ENCODE peak calls at places on chromosomes 1 and 21, in six cellular contexts. One of them, this sample, is unnamed.

GRCh38 chr1:23122023-23122738 is 46.5 kb downstream of the LUZP1 start:
- DNase-seq in A549: no peak
- DNase-seq in stomach: no peak
- DNase-seq in RWPE1: no peak
- DNase-seq in heart left ventricle: peak
- DNase-seq in heart right ventricle: peak
- DNase-seq in this sample: no peak

GRCh38 chr1:45552309-45552708 is 1.7 kb downstream of the AKR1A1 start:
- DNase-seq in RWPE1: peak
- DNase-seq in stomach: peak
- DNase-seq in heart left ventricle: no peak
- DNase-seq in A549: no peak
- DNase-seq in heart right ventricle: no peak
- DNase-seq in this sample: no peak

GRCh38 chr1:229661022-229661877 is 35.2 kb downstream of the URB2 start:
- DNase-seq in stomach: peak
- DNase-seq in A549: peak
- DNase-seq in heart right ventricle: peak
- DNase-seq in RWPE1: peak
- DNase-seq in heart left ventricle: peak
- DNase-seq in this sample: peak

GRCh38 chr1:17207540-17207939 is 2.6 kb downstream of the PADI1 start:
- DNase-seq in A549: no peak
- DNase-seq in heart right ventricle: no peak
- DNase-seq in stomach: no peak
- DNase-seq in RWPE1: no peak
- DNase-seq in heart left ventricle: no peak
- DNase-seq in this sample: no peak

GRCh38 chr1:105591681-105592080 is 1464.8 kb upstream of the PRMT6 start:
- DNase-seq in RWPE1: no peak
- DNase-seq in A549: no peak
- DNase-seq in heart right ventricle: no peak
- DNase-seq in stomach: no peak
- DNase-seq in heart left ventricle: no peak
- DNase-seq in this sample: no peak

GRCh38 chr1:100799548-100799947 is 80.0 kb downstream of the VCAM1 start:
- DNase-seq in heart right ventricle: no peak
- DNase-seq in heart left ventricle: no peak
- DNase-seq in RWPE1: no peak
- DNase-seq in stomach: no peak
- DNase-seq in A549: no peak
- DNase-seq in this sample: no peak

GRCh38 chr1:156025873-156026272 is 5.1 kb upstream of the SSR2 start:
- DNase-seq in stomach: peak
- DNase-seq in A549: peak
- DNase-seq in heart right ventricle: peak
- DNase-seq in heart left ventricle: peak
- DNase-seq in RWPE1: no peak
- DNase-seq in this sample: no peak

GRCh38 chr1:113451710-113452109 is 61.4 kb downstream of the MAGI3 start:
- DNase-seq in A549: no peak
- DNase-seq in heart right ventricle: no peak
- DNase-seq in heart left ventricle: no peak
- DNase-seq in stomach: no peak
- DNase-seq in RWPE1: no peak
- DNase-seq in this sample: no peak

GRCh38 chr1:6065093-6065878 is 19.6 kb downstream of the KCNAB2 start:
- DNase-seq in A549: no peak
- DNase-seq in heart right ventricle: peak
- DNase-seq in stomach: no peak
- DNase-seq in heart left ventricle: peak
- DNase-seq in RWPE1: no peak
- DNase-seq in this sample: no peak

GRCh38 chr21:44982558-44983244 is 42.9 kb downstream of the SLX9 start:
- DNase-seq in heart right ventricle: peak
- DNase-seq in stomach: peak
- DNase-seq in RWPE1: peak
- DNase-seq in A549: no peak
- DNase-seq in heart left ventricle: peak
- DNase-seq in this sample: no peak

GRCh38 chr1:111507411-111508201 is 4.2 kb upstream of the ADORA3 start:
- DNase-seq in heart right ventricle: peak
- DNase-seq in A549: peak
- DNase-seq in heart left ventricle: peak
- DNase-seq in RWPE1: peak
- DNase-seq in stomach: peak
- DNase-seq in this sample: peak

GRCh38 chr1:155940993-155941844 is at the start of gene RXFP4:
- DNase-seq in heart right ventricle: no peak
- DNase-seq in RWPE1: peak
- DNase-seq in A549: no peak
- DNase-seq in stomach: peak
- DNase-seq in heart left ventricle: no peak
- DNase-seq in this sample: no peak

GRCh38 chr1:36425791-36426190 is 24.5 kb downstream of the OSCP1 start:
- DNase-seq in heart left ventricle: no peak
- DNase-seq in A549: no peak
- DNase-seq in RWPE1: peak
- DNase-seq in heart right ventricle: no peak
- DNase-seq in stomach: no peak
- DNase-seq in this sample: no peak

GRCh38 chr1:179231923-179232322 is 2.4 kb upstream of the ABL2 start:
- DNase-seq in stomach: no peak
- DNase-seq in RWPE1: no peak
- DNase-seq in heart right ventricle: no peak
- DNase-seq in heart left ventricle: no peak
- DNase-seq in A549: peak
- DNase-seq in this sample: no peak

GRCh38 chr1:220828950-220829586 is 42.4 kb downstream of the MTARC1 start:
- DNase-seq in heart left ventricle: no peak
- DNase-seq in RWPE1: no peak
- DNase-seq in A549: no peak
- DNase-seq in heart right ventricle: no peak
- DNase-seq in stomach: no peak
- DNase-seq in this sample: no peak

GRCh38 chr1:177228721-177229088 is 57.9 kb downstream of the BRINP2 start:
- DNase-seq in stomach: no peak
- DNase-seq in A549: peak
- DNase-seq in heart right ventricle: no peak
- DNase-seq in RWPE1: peak
- DNase-seq in heart left ventricle: no peak
- DNase-seq in this sample: no peak

GRCh38 chr1:61081637-61082335 is 575 bp upstream of the NFIA start:
- DNase-seq in heart left ventricle: peak
- DNase-seq in stomach: peak
- DNase-seq in A549: peak
- DNase-seq in heart right ventricle: peak
- DNase-seq in RWPE1: peak
- DNase-seq in this sample: peak

GRCh38 chr1:218332416-218332815 is 12.7 kb upstream of the TGFB2 start:
- DNase-seq in RWPE1: no peak
- DNase-seq in stomach: no peak
- DNase-seq in heart left ventricle: no peak
- DNase-seq in A549: no peak
- DNase-seq in heart right ventricle: no peak
- DNase-seq in this sample: no peak

GRCh38 chr1:218324226-218324580 is 20.9 kb upstream of the TGFB2 start:
- DNase-seq in RWPE1: no peak
- DNase-seq in stomach: no peak
- DNase-seq in heart right ventricle: no peak
- DNase-seq in heart left ventricle: no peak
- DNase-seq in A549: no peak
- DNase-seq in this sample: no peak

GRCh38 chr1:218328769-218329168 is 16.4 kb upstream of the TGFB2 start:
- DNase-seq in heart right ventricle: no peak
- DNase-seq in RWPE1: no peak
- DNase-seq in A549: no peak
- DNase-seq in heart left ventricle: no peak
- DNase-seq in stomach: no peak
- DNase-seq in this sample: no peak

DNA sequence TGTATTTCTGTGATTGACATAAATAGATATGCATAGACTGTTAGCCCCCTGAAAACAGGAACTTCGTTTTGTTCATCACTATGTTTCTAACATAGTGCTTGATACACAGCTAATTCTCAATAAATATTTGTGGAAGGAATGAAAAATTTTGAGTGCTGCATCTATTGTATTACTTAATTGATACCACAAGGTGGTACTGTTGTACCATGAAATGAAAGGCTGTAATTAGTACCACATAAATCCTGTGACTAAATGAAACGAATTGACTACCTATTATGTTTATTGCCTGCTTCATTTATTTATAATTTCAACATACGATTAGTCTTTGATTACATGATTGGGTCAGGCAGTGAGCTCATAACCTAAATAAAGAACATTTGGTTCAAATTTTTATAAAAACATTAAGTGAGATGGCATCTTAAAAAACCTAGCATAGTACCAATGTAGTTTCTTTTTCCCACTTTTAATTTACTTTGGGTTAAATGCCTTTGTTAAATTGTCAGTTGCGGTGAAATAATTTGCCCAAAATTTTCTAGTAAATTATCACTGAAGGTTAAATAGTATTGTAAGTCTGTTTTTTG is 15.0 kb upstream of the TGFB2 start:
- DNase-seq in stomach: no peak
- DNase-seq in heart right ventricle: no peak
- DNase-seq in RWPE1: no peak
- DNase-seq in heart left ventricle: no peak
- DNase-seq in A549: peak
- DNase-seq in this sample: no peak
- TF ChIP-seq CTCF in stomach: no peak
- TF ChIP-seq CTCF in heart right ventricle: peak
- TF ChIP-seq CTCF in RWPE1: peak
- TF ChIP-seq CTCF in heart left ventricle: peak
- TF ChIP-seq CTCF in A549: peak
- TF ChIP-seq CTCF in this sample: peak

GRCh38 chr1:181499825-181500224 is 16.5 kb downstream of the CACNA1E start:
- DNase-seq in RWPE1: peak
- DNase-seq in stomach: no peak
- DNase-seq in A549: no peak
- DNase-seq in heart left ventricle: no peak
- DNase-seq in heart right ventricle: no peak
- DNase-seq in this sample: no peak

GRCh38 chr1:181493885-181494284 is 10.6 kb downstream of the CACNA1E start:
- DNase-seq in heart right ventricle: no peak
- DNase-seq in A549: no peak
- DNase-seq in heart left ventricle: no peak
- DNase-seq in RWPE1: no peak
- DNase-seq in stomach: no peak
- DNase-seq in this sample: no peak

GRCh38 chr1:181496759-181497158 is 13.4 kb downstream of the CACNA1E start:
- DNase-seq in A549: no peak
- DNase-seq in heart right ventricle: no peak
- DNase-seq in RWPE1: no peak
- DNase-seq in stomach: no peak
- DNase-seq in heart left ventricle: no peak
- DNase-seq in this sample: no peak

GRCh38 chr1:181501612-181502011 is 18.3 kb downstream of the CACNA1E start:
- DNase-seq in RWPE1: no peak
- DNase-seq in A549: no peak
- DNase-seq in heart right ventricle: no peak
- DNase-seq in stomach: no peak
- DNase-seq in heart left ventricle: no peak
- DNase-seq in this sample: no peak

GRCh38 chr1:181497870-181498269 is 14.6 kb downstream of the CACNA1E start:
- DNase-seq in stomach: no peak
- DNase-seq in heart right ventricle: no peak
- DNase-seq in A549: no peak
- DNase-seq in heart left ventricle: no peak
- DNase-seq in RWPE1: no peak
- DNase-seq in this sample: no peak
- TF ChIP-seq CTCF in stomach: no peak
- TF ChIP-seq CTCF in heart right ventricle: no peak
- TF ChIP-seq CTCF in A549: no peak
- TF ChIP-seq CTCF in heart left ventricle: no peak
- TF ChIP-seq CTCF in RWPE1: no peak
- TF ChIP-seq CTCF in this sample: no peak

GRCh38 chr1:76035053-76035452 is 39.5 kb upstream of the ST6GALNAC3 start:
- DNase-seq in RWPE1: no peak
- DNase-seq in A549: no peak
- DNase-seq in heart left ventricle: no peak
- DNase-seq in heart right ventricle: no peak
- DNase-seq in stomach: no peak
- DNase-seq in this sample: no peak
- TF ChIP-seq CTCF in RWPE1: no peak
- TF ChIP-seq CTCF in A549: peak
- TF ChIP-seq CTCF in heart left ventricle: peak
- TF ChIP-seq CTCF in heart right ventricle: peak
- TF ChIP-seq CTCF in stomach: no peak
- TF ChIP-seq CTCF in this sample: no peak

GRCh38 chr1:153356392-153357075 is 1.1 kb upstream of the S100A9 start:
- DNase-seq in heart left ventricle: no peak
- DNase-seq in heart right ventricle: no peak
- DNase-seq in stomach: no peak
- DNase-seq in A549: no peak
- DNase-seq in RWPE1: no peak
- DNase-seq in this sample: no peak

GRCh38 chr1:153355445-153356071 is 2.1 kb upstream of the S100A9 start:
- DNase-seq in A549: peak
- DNase-seq in stomach: peak
- DNase-seq in RWPE1: peak
- DNase-seq in heart right ventricle: peak
- DNase-seq in heart left ventricle: no peak
- DNase-seq in this sample: no peak

GRCh38 chr1:153354515-153355193 is 3.0 kb upstream of the S100A9 start:
- DNase-seq in heart right ventricle: no peak
- DNase-seq in RWPE1: no peak
- DNase-seq in heart left ventricle: no peak
- DNase-seq in A549: no peak
- DNase-seq in stomach: no peak
- DNase-seq in this sample: no peak

GRCh38 chr1:153352523-153352922 is 3.9 kb upstream of the PGLYRP4 start:
- DNase-seq in A549: peak
- DNase-seq in stomach: peak
- DNase-seq in RWPE1: peak
- DNase-seq in heart right ventricle: peak
- DNase-seq in heart left ventricle: peak
- DNase-seq in this sample: peak

DNA sequence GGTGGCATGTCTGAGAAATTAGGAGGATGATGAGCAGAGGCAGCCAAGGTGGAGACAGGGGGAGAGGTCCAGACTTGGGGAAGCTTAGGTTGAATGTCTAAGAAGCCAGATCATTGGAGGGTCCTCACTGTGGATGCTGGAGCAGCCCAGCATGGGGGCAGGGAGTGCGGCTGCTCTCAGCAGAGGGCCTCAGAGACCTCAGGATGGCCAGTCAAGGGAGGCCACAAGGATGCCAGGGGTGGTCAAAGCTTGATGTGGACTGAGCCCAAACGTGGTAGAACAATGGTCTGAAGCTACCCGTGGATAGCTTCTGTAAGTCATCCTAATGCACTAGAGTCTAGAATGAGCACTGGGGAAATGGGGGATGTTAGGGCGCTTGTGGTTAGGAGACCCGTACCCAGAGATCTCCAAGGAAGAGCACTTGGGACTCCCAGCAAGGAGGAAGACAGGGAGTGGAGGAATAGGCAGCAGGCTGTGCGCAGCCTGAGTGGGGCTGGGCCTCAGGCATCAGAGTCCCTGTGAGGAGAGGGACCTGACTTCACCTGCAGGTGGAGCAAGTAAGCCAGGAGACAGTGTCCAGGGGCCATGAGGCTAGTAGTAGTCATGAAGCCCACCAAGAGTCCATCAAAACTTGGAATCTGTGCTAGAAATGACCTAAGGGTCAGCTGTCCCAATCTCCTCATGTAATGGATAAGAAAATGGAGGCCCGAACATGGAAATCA is 4.3 kb upstream of the S100A9 start:
- DNase-seq in heart left ventricle: no peak
- DNase-seq in RWPE1: peak
- DNase-seq in heart right ventricle: no peak
- DNase-seq in stomach: no peak
- DNase-seq in A549: peak
- DNase-seq in this sample: no peak
- TF ChIP-seq CTCF in heart left ventricle: peak
- TF ChIP-seq CTCF in RWPE1: peak
- TF ChIP-seq CTCF in heart right ventricle: peak
- TF ChIP-seq CTCF in stomach: no peak
- TF ChIP-seq CTCF in A549: peak
- TF ChIP-seq CTCF in this sample: no peak